ENCODE peak calls at places on chromosomes 4 and X, in seven cellular contexts. R, B, D, Q, F, K and M are unnamed samples.

GRCh38 chrX:118325453-118325852 is 20.5 kb upstream of the WDR44 start:
- DNase-seq in F (no peak), D (no peak), R (peak), Q (no peak), K (no peak), B (peak), M (no peak)

GRCh38 chr4:1767058-1767769 is 25.9 kb upstream of the FGFR3 start:
- DNase-seq in B (peak), D (no peak), Q (no peak), K (peak), R (no peak), F (no peak), M (no peak)

GRCh38 chr4:153152453-153153338 is 51.5 kb upstream of the TRIM2 start:
- DNase-seq in F (peak), B (peak), R (peak), K (no peak), D (peak), Q (peak), M (peak)

GRCh38 chrX:132216283-132216682 is 3.0 kb downstream of the RAP2C start:
- DNase-seq in B (no peak), R (peak), F (no peak), D (no peak), Q (no peak), K (no peak), M (no peak)

GRCh38 chr4:79046191-79046590 is 107.0 kb upstream of the PAQR3 start:
- DNase-seq in K (no peak), B (no peak), R (no peak), F (no peak), Q (no peak), D (no peak), M (no peak)

GRCh38 chrX:2324116-2324515 is 176.7 kb downstream of the DHRSX start:
- DNase-seq in K (no peak), F (no peak), R (no peak), D (no peak), B (no peak), Q (no peak), M (no peak)

GRCh38 chr4:38128478-38129451 is 168.6 kb downstream of the PTTG2 start:
- DNase-seq in F (peak), Q (no peak), B (peak), R (no peak), K (peak), D (no peak), M (peak)

GRCh38 chr4:57442241-57442640 is 332.1 kb upstream of the IGFBP7 start:
- DNase-seq in B (no peak), F (no peak), R (no peak), D (no peak), K (no peak), Q (no peak), M (no peak)

GRCh38 chr4:156779774-156780173 is 191.8 kb downstream of the PDGFC start:
- DNase-seq in K (no peak), D (no peak), F (peak), R (peak), B (no peak), Q (no peak), M (no peak)

GRCh38 chr4:183483997-183484396 is 20.9 kb upstream of the ING2 start:
- DNase-seq in Q (no peak), F (no peak), D (no peak), R (no peak), K (no peak), B (no peak), M (no peak)

GRCh38 chr4:113502476-113502875 is 259.1 kb downstream of the CAMK2D start:
- DNase-seq in B (no peak), K (no peak), Q (no peak), F (no peak), D (no peak), R (peak), M (no peak)

GRCh38 chr4:132396636-132397035 is 752.5 kb upstream of the PCDH10 start:
- DNase-seq in F (no peak), R (no peak), K (no peak), D (no peak), Q (no peak), B (no peak), M (no peak)

GRCh38 chrX:63784902-63785692 is at the start of gene ARHGEF9:
- DNase-seq in B (peak), R (peak), Q (no peak), K (peak), D (no peak), F (no peak), M (no peak)

GRCh38 chr4:113146876-113147358 is 97.5 kb downstream of the ANK2 start:
- DNase-seq in K (no peak), D (no peak), Q (no peak), B (no peak), R (no peak), F (peak), M (no peak)

GRCh38 chrX:118523920-118524319 is 28.3 kb downstream of the DOCK11 start:
- DNase-seq in F (no peak), D (no peak), Q (no peak), B (no peak), K (no peak), R (no peak), M (no peak)

GRCh38 chr4:4426511-4427477 is 39.9 kb downstream of the NSG1 start:
- DNase-seq in B (peak), D (no peak), R (peak), K (peak), F (no peak), Q (no peak), M (no peak)

GRCh38 chrX:12901486-12901885 is 4.9 kb upstream of the TLR8 start:
- DNase-seq in Q (peak), B (peak), F (peak), D (no peak), K (peak), R (peak), M (peak)

GRCh38 chr4:181225616-181226261 is 1017.5 kb upstream of the TENM3 start:
- DNase-seq in D (no peak), F (no peak), K (no peak), Q (no peak), R (no peak), B (peak), M (no peak)

GRCh38 chr4:124018383-124019317 is 622.1 kb downstream of the SPRY1 start:
- DNase-seq in F (no peak), R (peak), D (no peak), B (no peak), Q (no peak), K (no peak), M (no peak)

GRCh38 chr4:183205682-183206081 is 106.6 kb downstream of the WWC2 start:
- DNase-seq in B (no peak), R (no peak), K (no peak), D (no peak), Q (no peak), F (no peak), M (no peak)

GRCh38 chrX:50726296-50726695 is 87.7 kb downstream of the SHROOM4 start:
- DNase-seq in Q (no peak), D (no peak), B (no peak), K (peak), F (no peak), R (no peak), M (no peak)

GRCh38 chrX:55135171-55135570 is 46.4 kb downstream of the PAGE2 start:
- DNase-seq in K (no peak), F (peak), Q (no peak), B (no peak), D (no peak), R (peak), M (peak)

GRCh38 chr4:139084425-139085093 is 69.0 kb downstream of the NOCT start:
- DNase-seq in K (no peak), F (no peak), R (no peak), Q (peak), B (peak), D (no peak), M (peak)

GRCh38 chr4:26076000-26076587 is 162.1 kb downstream of the SMIM20 start:
- DNase-seq in B (no peak), D (no peak), K (no peak), R (peak), Q (no peak), F (no peak), M (no peak)

GRCh38 chr4:6562931-6563901 is 11.8 kb upstream of the MAN2B2 start:
- DNase-seq in K (no peak), B (peak), D (no peak), R (peak), Q (no peak), F (peak), M (no peak)

GRCh38 chr4:2304321-2304876 is 42.5 kb upstream of the MXD4 start:
- DNase-seq in R (no peak), K (no peak), D (no peak), F (no peak), B (peak), Q (no peak), M (no peak)

GRCh38 chr4:99815597-99816011 is 1.0 kb upstream of the DAPP1 start:
- DNase-seq in K (peak), R (peak), F (peak), Q (peak), B (no peak), D (no peak), M (no peak)

GRCh38 chrX:39996561-39996960 is 101.2 kb downstream of the BCOR start:
- DNase-seq in D (no peak), K (no peak), R (no peak), Q (no peak), F (no peak), B (peak), M (no peak)

GRCh38 chrX:153778684-153779101 is 2.1 kb upstream of the SRPK3 start:
- DNase-seq in B (no peak), R (no peak), Q (no peak), D (no peak), K (no peak), F (no peak), M (no peak)

GRCh38 chr4:83109480-83110221 is 4.9 kb downstream of the PLAC8 start:
- DNase-seq in D (no peak), B (peak), K (peak), R (peak), F (peak), Q (peak), M (peak)

GRCh38 chrX:71653344-71653743 is 14.0 kb upstream of the LOC101059915 start:
- DNase-seq in B (no peak), F (no peak), Q (no peak), K (no peak), R (no peak), D (no peak), M (no peak)

GRCh38 chr4:128256539-128256938 is 31.1 kb downstream of the PGRMC2 start:
- DNase-seq in R (no peak), B (no peak), F (no peak), K (no peak), Q (no peak), D (no peak), M (no peak)

GRCh38 chr4:66014146-66014765 is 344.0 kb upstream of the EPHA5 start:
- DNase-seq in F (no peak), Q (no peak), B (no peak), D (no peak), K (peak), R (no peak), M (no peak)

GRCh38 chr4:154560824-154561231 is 2.0 kb upstream of the FGB start:
- DNase-seq in R (peak), D (no peak), F (no peak), Q (no peak), B (no peak), K (no peak), M (no peak)

GRCh38 chr4:186726440-186727148 is 2.9 kb upstream of the FAT1 start:
- DNase-seq in R (peak), D (no peak), B (peak), K (peak), F (peak), Q (no peak), M (peak)

GRCh38 chr4:128820631-128821119 is 11.2 kb downstream of the JADE1 start:
- DNase-seq in F (no peak), Q (no peak), R (no peak), B (no peak), D (no peak), K (no peak), M (no peak)

GRCh38 chr4:122930877-122931276 is 8.5 kb upstream of the NUDT6 start:
- DNase-seq in Q (no peak), R (peak), D (no peak), F (peak), B (no peak), K (no peak), M (peak)

GRCh38 chrX:7132335-7133035 is 15.0 kb upstream of the STS start:
- DNase-seq in B (peak), F (no peak), D (no peak), R (peak), K (peak), Q (peak), M (peak)

GRCh38 chr4:82047731-82048130 is 326.1 kb downstream of the HNRNPD start:
- DNase-seq in R (no peak), K (no peak), Q (no peak), F (no peak), D (no peak), B (no peak), M (no peak)